ENCODE peak calls at places on chromosomes 13 and 19, in ten cellular contexts. B is neural progenitor cell; F is CD4-positive, CD25-positive, alpha-beta regulatory T cell; S is hepatocyte; H is aorta; K is epithelial cell of esophagus; E is endodermal cell; I is AG04450; Q is fibroblast of pulmonary artery; G is effector memory CD4-positive, alpha-beta T cell. J is an unnamed sample.

GRCh38 chr19:41978470-41978869 is 15.6 kb downstream of the ATP1A3 start:
- DNase-seq in B (no peak), F (no peak), S (no peak), H (no peak), K (no peak), E (no peak), I (no peak), Q (no peak), G (no peak), J (no peak)

GRCh38 chr19:5526691-5527090 is 41.1 kb downstream of the TINCR start:
- DNase-seq in B (no peak), F (no peak), S (no peak), H (no peak), K (no peak), E (no peak), I (no peak), Q (no peak), G (no peak), J (no peak)

GRCh38 chr19:18504886-18505610 is 16.8 kb downstream of the ELL start:
- DNase-seq in B (no peak), F (no peak), S (no peak), H (no peak), K (peak), E (no peak), I (no peak), Q (no peak), G (no peak), J (peak)

GRCh38 chr19:17553256-17553655 is 2.2 kb upstream of the COLGALT1 start:
- DNase-seq in B (peak), F (no peak), S (no peak), H (peak), K (peak), E (no peak), I (peak), Q (peak), G (no peak), J (peak)

GRCh38 chr19:12721656-12722565 is 1.8 kb downstream of the TNPO2 start:
- DNase-seq in B (peak), F (peak), S (peak), H (peak), K (peak), E (peak), I (peak), Q (peak), G (peak), J (no peak)

GRCh38 chr13:90447735-90448103 is 899.8 kb upstream of the MIR17HG start:
- DNase-seq in B (peak), F (no peak), S (no peak), H (no peak), K (peak), E (no peak), I (no peak), Q (peak), G (no peak), J (peak)

GRCh38 chr19:8069116-8069973 is 16.8 kb downstream of the CCL25 start:
- DNase-seq in B (peak), F (no peak), S (no peak), H (no peak), K (no peak), E (peak), I (no peak), Q (no peak), G (no peak), J (no peak)

GRCh38 chr13:65470781-65471180 is 1759.4 kb downstream of the PCDH9 start:
- DNase-seq in B (no peak), F (no peak), S (no peak), H (no peak), K (no peak), E (no peak), I (no peak), Q (peak), G (no peak), J (no peak)

GRCh38 chr19:43605875-43606568 is 5.9 kb upstream of the SRRM5 start:
- DNase-seq in B (no peak), F (no peak), S (no peak), H (no peak), K (no peak), E (no peak), I (no peak), Q (no peak), G (no peak), J (no peak)

DNA sequence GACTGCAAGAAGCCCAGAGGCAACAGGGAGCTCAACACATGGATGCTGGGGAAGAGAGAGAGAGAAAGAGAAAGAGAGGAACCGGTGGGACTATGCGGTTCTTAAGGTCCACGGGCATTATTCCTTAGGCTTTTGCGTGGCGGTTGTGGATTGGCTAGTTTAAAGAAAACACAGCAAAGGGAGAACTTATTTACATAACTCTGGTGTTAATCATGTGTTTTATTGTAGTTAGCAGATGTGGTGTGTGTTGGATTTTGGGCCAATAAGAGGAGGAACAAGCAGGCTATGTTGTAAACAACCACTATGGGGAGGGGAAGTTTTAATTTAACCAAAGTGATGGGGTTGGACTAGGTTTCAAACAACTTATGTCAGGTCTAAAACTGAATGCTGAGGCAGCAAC is 275.3 kb upstream of the KLF12 start:
- DNase-seq in B (no peak), F (no peak), S (no peak), H (no peak), K (no peak), E (no peak), I (no peak), Q (no peak), G (no peak), J (no peak)
- H3K4me3 ChIP-seq in B (no peak), F (no peak), S (no peak), H (no peak), K (no peak), E (no peak), I (no peak), Q (no peak), G (no peak), J (no peak)

DNA sequence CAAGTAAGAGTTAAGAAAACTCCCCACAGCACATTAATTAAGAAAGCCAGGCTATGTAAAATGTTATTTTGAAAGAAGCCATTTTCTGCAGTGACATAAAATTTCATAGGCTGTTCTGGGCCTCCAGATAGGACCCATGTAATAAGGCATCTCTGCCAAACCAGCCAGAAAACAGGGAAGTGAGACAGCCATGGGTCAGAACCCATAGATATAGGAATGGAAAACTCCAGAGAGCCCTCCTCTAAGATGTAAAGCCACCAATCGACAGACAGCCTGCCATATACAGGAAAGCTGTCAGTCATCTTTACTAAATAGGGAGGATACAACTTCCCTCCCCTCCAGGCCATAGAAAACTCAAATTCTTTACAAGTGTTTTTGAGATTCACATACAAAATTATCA is 493.3 kb downstream of the COG6 start:
- DNase-seq in B (no peak), F (no peak), S (no peak), H (no peak), K (no peak), E (no peak), I (no peak), Q (no peak), G (no peak), J (no peak)
- H3K4me3 ChIP-seq in B (no peak), F (no peak), S (no peak), H (no peak), K (no peak), E (no peak), I (no peak), Q (no peak), G (no peak), J (no peak)

DNA sequence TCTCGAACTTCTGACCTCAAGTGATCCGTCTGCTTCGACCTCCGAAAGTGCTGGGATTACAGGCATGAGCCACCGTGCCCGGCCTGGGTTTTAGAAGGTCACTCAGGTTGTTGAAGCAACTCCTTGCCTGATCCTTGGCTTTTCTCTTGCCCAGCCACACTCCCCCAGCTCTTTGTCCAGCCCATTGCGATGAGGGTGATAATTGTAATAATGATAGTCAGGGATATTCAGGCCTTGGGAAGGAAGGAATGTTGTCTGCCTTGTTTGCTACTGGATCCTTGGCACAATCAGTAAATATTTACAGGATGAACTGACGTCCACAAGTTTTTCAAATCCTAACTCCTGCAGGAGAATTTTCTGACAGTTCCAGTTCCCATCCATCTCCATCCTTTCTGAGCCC is 1.8 kb downstream of the THOP1 start:
- DNase-seq in B (no peak), F (no peak), S (no peak), H (no peak), K (no peak), E (no peak), I (no peak), Q (no peak), G (no peak), J (no peak)
- H3K4me3 ChIP-seq in B (no peak), F (no peak), S (no peak), H (no peak), K (no peak), E (no peak), I (no peak), Q (no peak), G (no peak), J (no peak)

GRCh38 chr19:44818470-44818856 is 9.6 kb downstream of the BCAM start:
- DNase-seq in B (no peak), F (no peak), S (no peak), H (no peak), K (no peak), E (no peak), I (no peak), Q (no peak), G (no peak), J (no peak)
- H3K4me3 ChIP-seq in B (no peak), F (no peak), S (no peak), H (no peak), K (no peak), E (no peak), I (no peak), Q (no peak), G (no peak), J (no peak)

J was measured in bronchial epithelial cell.